ENCODE peak calls at places on chromosome 10, in four cellular contexts. W is heart right ventricle, C is gastrocnemius medialis, T is IMR-90. V is an unnamed sample. For H3K27me3, the result is how much of the 10 kb centered on the place peaks cover.

GRCh38 chr10:19263262-19263661 is 214.7 kb downstream of the MALRD1 start:
- DNase-seq in W (no peak), C (no peak), T (no peak), V (no peak)

GRCh38 chr10:86437447-86437846 is 70.9 kb upstream of the GRID1 start:
- DNase-seq in W (no peak), C (no peak), T (no peak), V (no peak)

GRCh38 chr10:79223346-79224048 is 123.8 kb upstream of the PPIF start:
- DNase-seq in W (peak), C (peak), T (peak), V (no peak)

GRCh38 chr10:123974406-123974805 is 82.8 kb upstream of the CPXM2 start:
- DNase-seq in W (no peak), C (no peak), T (peak), V (peak)

GRCh38 chr10:110618206-110618605 is 25.9 kb upstream of the RBM20 start:
- DNase-seq in W (no peak), C (no peak), T (no peak), V (no peak)

GRCh38 chr10:48400129-48400849 is 93.8 kb downstream of the MAPK8 start:
- DNase-seq in W (no peak), C (no peak), T (peak), V (no peak)

GRCh38 chr10:68560916-68561691 is 967 bp downstream of the TET1 start:
- DNase-seq in W (peak), C (no peak), T (peak), V (no peak)

GRCh38 chr10:121999301-121999700 is 10.3 kb downstream of the TACC2 start:
- DNase-seq in W (peak), C (peak), T (no peak), V (no peak)

GRCh38 chr10:119637631-119638030 is 13.5 kb upstream of the BAG3 start:
- DNase-seq in W (no peak), C (no peak), T (no peak), V (no peak)

GRCh38 chr10:127133672-127134500 is 62.5 kb downstream of the INSYN2A start:
- DNase-seq in W (no peak), C (no peak), T (peak), V (no peak)

GRCh38 chr10:77592946-77593636 is 44.5 kb downstream of the KCNMA1 start:
- DNase-seq in W (no peak), C (peak), T (peak), V (no peak)

DNA sequence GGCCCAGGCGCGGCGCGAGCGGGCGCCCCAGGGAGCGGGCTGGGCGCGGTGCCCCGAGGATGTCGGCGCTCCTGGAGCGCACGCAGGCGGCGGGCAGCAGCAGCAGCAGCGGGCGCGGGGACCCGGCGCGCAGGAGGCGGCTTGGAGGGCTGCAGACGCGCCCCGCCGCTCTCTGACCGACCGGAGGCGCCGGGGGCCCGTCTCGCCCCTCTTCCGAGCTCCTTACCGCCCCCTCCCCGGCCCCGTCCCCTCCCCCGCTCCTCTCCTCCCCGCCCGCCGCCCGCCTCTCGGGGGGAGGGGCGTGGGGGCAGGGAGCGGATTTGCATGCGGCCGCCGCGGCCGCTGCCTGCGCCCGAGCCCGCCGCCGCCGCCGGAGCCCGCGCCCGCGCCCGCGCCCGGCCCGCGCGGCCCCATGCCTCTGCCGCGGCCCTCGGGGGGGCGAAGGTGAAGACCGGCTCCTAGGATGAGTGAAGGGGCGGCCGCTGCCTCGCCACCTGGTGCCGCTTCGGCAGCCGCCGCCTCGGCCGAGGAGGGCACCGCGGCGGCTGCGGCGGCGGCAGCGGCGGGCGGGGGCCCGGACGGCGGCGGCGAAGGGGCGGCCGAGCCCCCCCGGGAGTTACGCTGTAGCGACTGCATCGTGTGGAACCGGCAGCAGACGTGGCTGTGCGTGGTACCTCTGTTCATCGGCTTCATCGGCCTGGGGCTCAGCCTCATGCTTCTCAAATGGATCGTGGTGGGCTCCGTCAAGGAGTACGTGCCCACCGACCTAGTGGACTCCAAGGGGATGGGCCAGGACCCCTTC is at the start of gene NRG3:
- DNase-seq in W (no peak), C (no peak), T (no peak), V (no peak)
- H3K27me3 ChIP-seq in W (under half), C (under half), T (under half), V (under half)

DNA sequence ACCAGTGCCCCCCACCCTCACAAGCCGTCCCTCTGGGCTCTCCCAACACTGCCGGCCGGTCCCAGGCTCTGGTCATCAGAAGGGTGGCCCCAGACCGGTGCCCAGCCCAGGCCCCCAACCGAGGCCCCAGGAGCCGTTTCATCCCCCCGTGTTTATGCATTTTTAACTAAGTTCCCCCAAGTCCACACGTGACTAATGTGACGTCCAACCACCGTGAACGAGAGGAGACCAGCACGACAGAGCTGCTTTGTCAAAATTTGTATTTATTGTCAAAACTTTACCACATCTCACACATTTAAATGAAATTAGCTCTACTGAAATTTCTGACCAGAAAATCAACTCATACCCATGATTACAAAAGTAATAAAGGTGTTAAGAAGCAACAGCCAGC is 8.6 kb downstream of the VENTX start:
- DNase-seq in W (no peak), C (no peak), T (no peak), V (no peak)
- H3K27me3 ChIP-seq in W (under half), C (under half), T (under half), V (under half)

GRCh38 chr10:7260412-7260900 is 150.4 kb downstream of the SFMBT2 start:
- DNase-seq in W (peak), C (peak), T (peak), V (peak)
- H3K27me3 ChIP-seq in W (under half), C (under half), T (under half), V (under half)

DNA sequence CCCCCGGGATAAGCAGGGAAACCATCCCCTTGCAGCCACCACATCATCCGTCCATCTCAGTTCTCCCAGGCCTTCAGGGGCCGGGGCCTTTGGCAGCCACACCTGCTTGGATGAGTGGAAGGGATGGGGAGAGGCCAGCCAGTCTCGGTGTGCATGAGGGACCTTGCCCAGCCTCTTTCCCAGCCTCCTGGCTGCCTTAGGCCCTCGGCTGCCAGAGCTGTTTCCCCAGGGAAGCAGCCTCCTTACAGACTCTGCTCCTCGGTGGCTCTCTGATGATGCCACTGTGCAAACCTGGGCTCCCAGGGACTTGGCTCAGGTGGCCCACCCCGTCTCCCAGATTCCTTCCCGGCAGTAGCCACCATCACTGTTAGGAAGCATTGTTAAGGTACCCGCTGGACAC is 14.7 kb downstream of the FGF8 start:
- DNase-seq in W (no peak), C (no peak), T (no peak), V (no peak)
- H3K27me3 ChIP-seq in W (under half), C (under half), T (half or more), V (under half)